ENCODE peak calls at places on chromosome 12, in ten cellular contexts. Y, E, Q, M, G, O, S, A, D and W are unnamed samples.

GRCh38 chr12:49909826-49910225 is 6.1 kb upstream of the FAIM2 start:
- DNase-seq in Y (no peak), E (no peak), Q (peak; percentile 92), M (no peak), G (peak; percentile 29), O (peak; percentile 77), S (no peak), A (no peak), D (no peak), W (no peak)

GRCh38 chr12:122999986-123000420 is 19.5 kb downstream of the ARL6IP4 start:
- DNase-seq in Y (no peak), E (no peak), Q (no peak), M (no peak), G (no peak), O (no peak), S (no peak), A (no peak), D (no peak), W (no peak)

GRCh38 chr12:78120866-78121590 is 290.3 kb downstream of the NAV3 start:
- DNase-seq in Y (no peak), E (no peak), Q (no peak), M (no peak), G (no peak), O (no peak), S (no peak), A (no peak), D (no peak), W (no peak)

GRCh38 chr12:123270380-123271181 is 1.1 kb downstream of the CDK2AP1 start:
- DNase-seq in Y (peak; percentile 86), E (no peak), Q (no peak), M (peak; percentile 33), G (no peak), O (no peak), S (no peak), A (no peak), D (no peak), W (no peak)

GRCh38 chr12:72209096-72209495 is 63.1 kb upstream of the TRHDE start:
- DNase-seq in Y (no peak), E (no peak), Q (no peak), M (no peak), G (no peak), O (no peak), S (no peak), A (no peak), D (no peak), W (no peak)

GRCh38 chr12:53170876-53171724 is 9.4 kb upstream of the ZNF740 start:
- DNase-seq in Y (peak; percentile 65), E (no peak), Q (no peak), M (no peak), G (no peak), O (peak; percentile 9), S (peak; percentile 28), A (no peak), D (no peak), W (no peak)

GRCh38 chr12:75641031-75641780 is 129.8 kb upstream of the KRR1 start:
- DNase-seq in Y (no peak), E (peak; percentile 26), Q (no peak), M (no peak), G (no peak), O (no peak), S (no peak), A (no peak), D (no peak), W (no peak)

GRCh38 chr12:13913371-13913770 is 68.0 kb downstream of the GRIN2B start:
- DNase-seq in Y (no peak), E (no peak), Q (no peak), M (no peak), G (no peak), O (no peak), S (no peak), A (no peak), D (no peak), W (no peak)

GRCh38 chr12:1640630-1641234 is 11.7 kb downstream of the WNT5B start:
- DNase-seq in Y (no peak), E (no peak), Q (no peak), M (no peak), G (no peak), O (no peak), S (no peak), A (no peak), D (no peak), W (no peak)

GRCh38 chr12:112843272-112843671 is 51.7 kb downstream of the RPH3A start:
- DNase-seq in Y (peak; percentile 54), E (no peak), Q (no peak), M (no peak), G (no peak), O (no peak), S (no peak), A (no peak), D (no peak), W (no peak)

GRCh38 chr12:9634177-9634803 is 26.6 kb upstream of the KLRB1 start:
- DNase-seq in Y (no peak), E (peak; percentile 63), Q (peak; percentile 55), M (peak; percentile 28), G (peak; percentile 53), O (peak; percentile 69), S (no peak), A (no peak), D (no peak), W (peak; percentile 60)

GRCh38 chr12:81300454-81300853 is 222.6 kb downstream of the ACSS3 start:
- DNase-seq in Y (no peak), E (no peak), Q (no peak), M (no peak), G (no peak), O (no peak), S (no peak), A (no peak), D (no peak), W (no peak)

GRCh38 chr12:48956279-48957140 is 777 bp downstream of the ARF3 start:
- DNase-seq in Y (peak; percentile 96), E (peak; percentile 88), Q (peak; percentile 90), M (peak; percentile 84), G (peak; percentile 60), O (peak; percentile 59), S (peak; percentile 75), A (peak; percentile 57), D (peak; percentile 62), W (peak; percentile 86)

DNA sequence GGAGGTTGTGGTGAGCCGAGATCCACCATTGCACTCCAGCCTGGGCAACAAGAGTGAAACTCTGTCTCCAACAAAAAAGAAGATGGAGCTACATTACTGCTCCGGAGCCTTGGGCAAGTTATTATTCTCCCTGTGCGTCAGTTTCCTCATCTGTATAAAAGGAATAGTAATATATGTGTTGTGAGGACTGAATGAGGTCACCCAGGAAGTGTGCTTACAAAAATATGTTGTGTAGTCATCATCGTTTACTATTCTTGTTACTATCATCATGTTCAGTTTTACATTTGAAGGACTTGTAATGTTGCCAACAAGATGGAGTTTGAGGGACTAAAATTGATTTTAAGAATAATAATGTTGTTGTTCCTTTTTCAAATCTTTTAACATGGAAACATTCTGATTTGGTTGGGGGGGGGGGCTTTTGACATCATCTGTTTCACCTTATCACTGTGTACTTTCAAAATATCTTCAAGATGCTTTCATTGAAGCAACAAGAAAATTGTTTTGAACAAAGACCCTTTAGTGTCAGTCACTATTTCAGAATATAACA is 156.8 kb downstream of the PDE3A start:
- DNase-seq in Y (no peak), E (no peak), Q (no peak), M (no peak), G (no peak), O (no peak), S (no peak), A (no peak), D (no peak), W (no peak)
- H3K4me3 ChIP-seq in Y (no peak overlapping the region), E (no peak overlapping the region), Q (no peak overlapping the region), M (no peak overlapping the region), G (no peak overlapping the region), O (no peak overlapping the region), S (no peak overlapping the region), A (no peak overlapping the region), D (no peak overlapping the region), W (no peak overlapping the region)

DNA sequence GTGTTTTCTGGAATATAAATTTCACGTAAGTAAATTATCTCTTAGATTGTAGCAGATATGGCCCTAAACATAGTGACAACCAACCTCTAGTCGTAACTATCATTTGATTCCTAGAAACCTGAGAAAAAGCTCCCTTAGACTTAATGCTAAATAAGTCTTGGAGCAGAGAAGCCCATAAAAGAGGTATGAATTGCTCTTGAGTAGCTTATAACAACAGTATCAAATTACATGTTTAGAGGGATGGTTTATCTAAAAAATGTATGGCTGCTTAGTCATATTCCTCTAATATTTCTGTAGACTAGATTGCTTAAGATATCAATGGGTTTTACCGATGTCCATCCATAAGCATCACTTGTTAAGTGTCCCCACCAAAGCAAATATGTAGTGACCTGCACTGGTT is 259.7 kb downstream of the NELL2 start:
- DNase-seq in Y (no peak), E (no peak), Q (no peak), M (no peak), G (no peak), O (no peak), S (no peak), A (no peak), D (no peak), W (no peak)
- TF ChIP-seq POLR2A in Y (no peak), E (no peak), Q (no peak), M (no peak), G (no peak), O (no peak), S (no peak), A (no peak), D (no peak), W (no peak)

DNA sequence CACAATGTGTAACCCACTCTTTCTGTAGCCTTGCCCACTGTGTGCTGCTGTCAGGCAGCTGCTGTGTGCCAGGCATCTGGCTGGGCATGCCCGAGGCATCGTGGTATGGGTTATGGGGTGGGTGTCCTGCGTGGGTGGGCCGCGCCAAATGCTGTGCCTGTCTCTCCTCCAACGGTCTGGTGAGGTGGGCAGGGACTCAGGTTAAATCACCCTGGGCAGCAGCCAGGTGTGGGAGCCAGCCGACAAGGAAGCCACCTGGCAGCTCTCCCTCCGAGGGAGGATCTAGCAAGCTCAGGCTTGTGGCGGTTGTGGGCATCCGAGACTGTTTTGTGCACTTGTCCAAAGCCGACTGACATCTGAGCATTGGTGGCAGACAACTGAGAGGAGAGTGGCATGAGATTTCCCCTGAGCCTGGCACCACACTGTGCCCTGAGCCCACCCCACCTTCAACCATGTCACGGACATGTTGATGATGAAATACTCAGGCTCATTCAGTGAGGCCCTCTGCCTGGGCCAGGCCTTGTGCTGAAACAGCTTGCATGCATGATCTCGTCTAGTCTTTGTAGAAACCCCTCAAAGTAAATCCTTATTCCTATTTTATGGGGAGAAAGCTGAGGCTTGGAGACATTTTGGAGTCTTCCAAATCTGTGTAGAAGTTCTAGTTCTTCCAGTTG is 181.8 kb upstream of the MYL2 start:
- DNase-seq in Y (no peak), E (no peak), Q (no peak), M (no peak), G (no peak), O (no peak), S (peak; percentile 69), A (no peak), D (no peak), W (peak; percentile 92)
- TF ChIP-seq CTCF in Y (no peak), E (no peak), Q (no peak), M (no peak), G (no peak), O (no peak), S (no peak), A (no peak), D (no peak), W (no peak)

DNA sequence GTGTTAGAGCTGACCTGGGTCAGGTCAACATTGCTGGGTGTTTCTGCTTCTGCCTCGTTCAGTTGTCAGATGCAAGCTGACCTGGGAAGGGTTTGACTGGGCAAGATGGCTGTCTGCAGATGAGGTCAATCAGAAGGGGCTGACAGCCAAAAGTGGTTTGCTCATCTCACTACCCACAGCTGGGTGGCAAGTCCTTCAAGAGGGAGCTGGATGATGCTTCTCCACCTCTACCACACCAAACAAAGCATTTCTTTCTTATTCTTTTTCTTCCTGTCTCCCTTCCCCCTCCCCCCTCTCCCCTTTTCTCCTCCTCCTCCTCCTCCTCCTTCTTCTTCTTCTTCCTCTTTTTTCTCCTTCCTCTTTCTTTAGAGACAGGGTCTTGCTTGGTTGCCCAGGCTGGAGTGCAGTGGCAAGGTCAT is 268.2 kb upstream of the PLEKHG7 start:
- DNase-seq in Y (no peak), E (no peak), Q (no peak), M (no peak), G (no peak), O (no peak), S (no peak), A (no peak), D (no peak), W (no peak)
- H3K4me3 ChIP-seq in Y (no peak overlapping the region), E (no peak overlapping the region), Q (no peak overlapping the region), M (no peak overlapping the region), G (no peak overlapping the region), O (no peak overlapping the region), S (no peak overlapping the region), A (no peak overlapping the region), D (no peak overlapping the region), W (no peak overlapping the region)